ENCODE peak calls at places on chromosomes 6 and 20, in six cellular contexts. U is activated CD8-positive, alpha-beta T cell treated with anti-CD3 and anti-CD28 coated beads for 36 hours; X is testis; V is heart right ventricle; A is ovary; R is transverse colon. I is an unnamed sample.

GRCh38 chr20:34538671-34539123 is 19.8 kb upstream of the MAP1LC3A start:
- DNase-seq in U (peak; percentile 72), X (peak; percentile 59), V (peak; percentile 49), A (peak; percentile 51), R (peak; percentile 55), I (peak; percentile 52)

GRCh38 chr6:121668259-121668658 is 232.8 kb downstream of the GJA1 start:
- DNase-seq in U (no peak), X (no peak), V (no peak), A (no peak), R (no peak), I (no peak)

GRCh38 chr6:152983637-152984386 is 971 bp upstream of the FBXO5 start:
- DNase-seq in U (peak; percentile 94), X (peak; percentile 87), V (peak; percentile 97), A (peak; percentile 88), R (peak; percentile 95), I (peak; percentile 97)

GRCh38 chr6:27825025-27825823 is 87.0 kb downstream of the OR2B2 start:
- DNase-seq in U (no peak), X (no peak), V (no peak), A (no peak), R (no peak), I (no peak)

GRCh38 chr20:32343438-32343837 is 14.7 kb upstream of the ASXL1 start:
- DNase-seq in U (no peak), X (no peak), V (no peak), A (no peak), R (no peak), I (no peak)

GRCh38 chr20:23541330-23541729 is 27.0 kb downstream of the CST9L start:
- DNase-seq in U (no peak), X (no peak), V (no peak), A (no peak), R (no peak), I (no peak)

GRCh38 chr6:117817992-117818391 is 89.1 kb upstream of the SLC35F1 start:
- DNase-seq in U (no peak), X (no peak), V (no peak), A (no peak), R (no peak), I (no peak)

GRCh38 chr6:157813191-157813590 is 9.9 kb upstream of the SNX9 start:
- DNase-seq in U (peak; percentile 18), X (peak; percentile 81), V (peak; percentile 25), A (peak; percentile 58), R (no peak), I (no peak)

GRCh38 chr6:1840491-1841121 is 230.9 kb downstream of the FOXC1 start:
- DNase-seq in U (no peak), X (peak; percentile 30), V (no peak), A (no peak), R (no peak), I (no peak)

GRCh38 chr6:105781248-105781647 is 304.9 kb upstream of the PRDM1 start:
- DNase-seq in U (peak; percentile 58), X (no peak), V (no peak), A (no peak), R (no peak), I (no peak)

DNA sequence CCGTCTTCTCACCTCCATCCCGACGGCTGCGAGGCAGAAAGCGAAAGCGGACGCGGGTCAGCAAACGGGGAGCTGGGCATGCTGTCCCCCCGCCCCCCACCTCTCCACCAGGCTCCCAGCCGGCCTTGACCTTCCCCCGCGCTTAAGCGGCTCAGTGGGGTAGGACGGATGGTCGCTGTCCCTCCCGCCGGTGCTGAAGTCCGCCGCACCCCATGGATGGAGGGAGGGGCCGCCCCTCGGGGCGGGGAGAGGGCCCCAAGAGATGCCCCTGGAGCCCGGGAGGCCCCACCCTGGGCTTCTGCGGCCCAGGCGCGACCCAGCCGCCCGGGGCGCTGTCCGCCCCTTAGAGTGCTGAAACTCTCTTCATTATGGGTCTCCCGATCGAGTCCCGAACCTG is at the start of gene KCNB1:
- DNase-seq in U (peak; percentile 62), X (peak; percentile 69), V (peak; percentile 60), A (peak; percentile 93), R (peak; percentile 61), I (peak; percentile 85)
- TF ChIP-seq CTCF in U (no peak), X (no peak), V (no peak), A (peak; percentile 30), R (no peak), I (peak; percentile 23)

DNA sequence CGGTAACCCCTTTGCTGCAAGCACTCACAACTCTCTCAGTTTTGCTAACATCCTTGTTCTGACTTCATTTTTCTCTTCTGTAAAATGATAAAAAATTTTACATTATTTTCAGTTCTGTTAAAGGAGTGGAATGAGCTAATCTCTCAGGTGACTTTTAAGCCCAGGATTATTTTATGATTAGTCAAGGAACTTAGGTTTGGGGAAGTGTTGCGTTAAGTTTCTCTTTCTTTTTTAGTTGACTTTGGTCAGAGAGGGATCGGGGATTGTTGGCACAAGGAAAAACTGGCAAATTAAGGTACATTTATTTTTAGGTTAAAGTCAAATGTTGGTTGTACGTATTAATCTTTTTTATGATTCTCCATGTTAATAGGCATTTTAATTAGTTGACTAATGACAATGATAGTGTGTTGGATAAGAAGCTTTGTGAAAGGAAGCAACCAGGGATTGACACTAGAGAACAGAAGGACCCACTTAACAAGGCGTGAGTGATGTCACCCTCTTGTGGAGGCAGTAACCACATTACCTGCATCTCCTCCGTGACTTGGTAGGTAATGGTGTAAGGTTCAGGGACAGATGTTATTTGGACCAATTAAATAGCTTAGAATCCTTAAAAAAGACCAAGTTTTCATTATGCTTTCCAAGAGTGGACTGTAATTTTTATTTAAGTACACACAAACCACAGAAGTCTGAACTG is 31.6 kb downstream of the CD83 start:
- DNase-seq in U (no peak), X (no peak), V (no peak), A (no peak), R (no peak), I (no peak)
- TF ChIP-seq CTCF in U (no peak), X (no peak), V (no peak), A (no peak), R (no peak), I (no peak)

DNA sequence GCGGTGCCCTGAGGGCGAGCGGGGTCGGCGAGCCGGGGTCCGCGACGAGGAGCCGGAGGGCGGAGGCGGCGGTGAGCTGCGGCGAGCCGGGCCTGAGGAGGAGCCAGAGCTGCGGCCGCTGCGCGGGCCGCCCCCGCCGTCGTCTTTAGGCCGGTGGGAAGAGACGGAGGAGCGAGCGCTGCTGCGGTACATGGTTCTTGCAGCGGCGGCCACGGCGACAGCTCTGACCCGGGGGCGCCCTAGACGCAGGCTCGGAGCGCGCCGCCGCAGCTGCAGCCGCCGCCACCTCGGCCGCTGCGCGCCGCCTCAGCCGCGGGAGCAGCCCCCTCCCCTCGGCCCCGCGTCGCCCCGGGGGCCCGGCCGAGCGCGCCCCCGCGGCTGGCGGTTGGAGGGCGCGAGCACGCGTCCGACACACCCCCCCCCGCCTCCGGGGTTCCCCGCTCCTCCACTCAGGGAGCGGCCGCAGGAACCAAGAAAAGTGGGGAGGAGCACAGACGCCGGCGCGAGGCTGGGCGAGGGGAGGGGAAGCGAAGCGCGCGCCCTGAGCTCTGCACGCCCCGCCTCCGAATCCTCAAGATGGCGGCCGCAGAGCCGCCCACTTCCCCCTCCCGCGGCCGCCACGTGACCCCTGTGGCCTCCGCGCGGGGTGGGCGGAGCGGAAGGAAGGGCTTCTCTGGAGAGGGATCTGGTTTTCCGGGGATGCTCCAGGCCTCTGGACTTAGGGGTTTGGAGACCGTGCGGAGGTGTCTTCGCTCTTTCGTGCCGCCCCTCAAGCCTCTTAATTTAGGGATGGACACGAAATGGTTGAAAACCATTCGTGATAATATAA is at the start of gene ZNF318:
- DNase-seq in U (peak; percentile 95), X (peak; percentile 97), V (peak; percentile 96), A (peak; percentile 97), R (peak; percentile 97), I (peak; percentile 92)
- TF ChIP-seq CTCF in U (no peak), X (no peak), V (no peak), A (no peak), R (no peak), I (peak; percentile 2)

GRCh38 chr6:149334682-149335160 is 17.2 kb downstream of the TAB2 start:
- DNase-seq in U (no peak), X (no peak), V (no peak), A (no peak), R (no peak), I (no peak)

GRCh38 chr6:149336529-149336928 is 19.0 kb downstream of the TAB2 start:
- DNase-seq in U (no peak), X (no peak), V (no peak), A (no peak), R (no peak), I (no peak)

GRCh38 chr6:149332602-149333311 is 15.2 kb downstream of the TAB2 start:
- DNase-seq in U (no peak), X (no peak), V (no peak), A (no peak), R (no peak), I (no peak)

GRCh38 chr6:149335924-149336323 is 18.4 kb downstream of the TAB2 start:
- DNase-seq in U (peak; percentile 82), X (no peak), V (no peak), A (no peak), R (no peak), I (no peak)

DNA sequence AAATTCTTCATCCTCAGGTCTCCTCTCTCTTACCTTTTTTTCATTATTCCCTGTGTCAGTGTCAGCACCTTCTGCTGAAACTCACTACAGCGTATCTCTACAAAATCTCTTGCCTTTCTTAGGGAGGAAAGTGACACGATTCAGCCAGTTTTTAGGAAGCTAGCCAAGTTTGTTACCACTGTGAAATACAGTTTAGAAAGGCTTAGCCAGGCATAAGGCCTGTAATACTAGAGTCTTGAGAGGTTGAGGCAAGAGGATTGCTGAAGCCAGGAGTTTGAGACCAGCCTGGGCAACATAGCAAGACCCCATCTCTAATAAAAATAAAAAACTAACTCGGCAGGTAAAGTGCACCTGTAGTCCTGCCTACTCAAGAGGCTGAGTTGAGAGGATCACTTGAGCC is 16.7 kb downstream of the TAB2 start:
- DNase-seq in U (no peak), X (no peak), V (no peak), A (no peak), R (no peak), I (no peak)
- TF ChIP-seq CTCF in U (no peak), X (no peak), V (no peak), A (no peak), R (no peak), I (no peak)

I was measured in progenitor cell of endocrine pancreas.